ENCODE peak calls at places on chromosomes 5 and 9, in four cellular contexts. Z is right atrium auricular region, N is thyroid gland, K is cardiac fibroblast. A is an unnamed sample.
A peak's percentile ranks its signal among the peaks of the same experiment; 100 is the strongest.

GRCh38 chr5:6766558-6767191 is 53.4 kb downstream of the TENT4A start:
- DNase-seq in Z (peak; percentile 72), N (peak; percentile 95), K (peak; percentile 68), A (no peak)

GRCh38 chr5:76808142-76808691 is 10.6 kb upstream of the F2RL1 start:
- DNase-seq in Z (no peak), N (peak; percentile 43), K (no peak), A (no peak)

GRCh38 chr5:113380299-113381014 is 54.3 kb downstream of the TSSK1B start:
- DNase-seq in Z (no peak), N (no peak), K (peak; percentile 51), A (no peak)

GRCh38 chr5:84724683-84725082 is 340.0 kb upstream of the EDIL3 start:
- DNase-seq in Z (no peak), N (no peak), K (peak; percentile 34), A (peak; percentile 26)

GRCh38 chr5:168786142-168786541 is 207.0 kb upstream of the PANK3 start:
- DNase-seq in Z (no peak), N (no peak), K (no peak), A (no peak)

GRCh38 chr9:128657344-128657704 is 677 bp upstream of the DYNC2I2 start:
- DNase-seq in Z (no peak), N (no peak), K (no peak), A (no peak)

GRCh38 chr5:77641397-77641943 is 3.0 kb upstream of the OTP start:
- DNase-seq in Z (no peak), N (no peak), K (no peak), A (no peak)

GRCh38 chr5:88743231-88743879 is 139.6 kb downstream of the MEF2C start:
- DNase-seq in Z (no peak), N (no peak), K (peak; percentile 37), A (no peak)

GRCh38 chr5:44048268-44048984 is 340.8 kb downstream of the FGF10 start:
- DNase-seq in Z (no peak), N (no peak), K (no peak), A (no peak)

GRCh38 chr5:69048233-69048632 is 45.6 kb upstream of the SLC30A5 start:
- DNase-seq in Z (no peak), N (no peak), K (no peak), A (no peak)

GRCh38 chr9:96222132-96222531 is 79.8 kb downstream of the HSD17B3 start:
- DNase-seq in Z (no peak), N (no peak), K (peak; percentile 25), A (no peak)

GRCh38 chr5:112124788-112125187 is 294.3 kb downstream of the EPB41L4A start:
- DNase-seq in Z (no peak), N (no peak), K (no peak), A (no peak)

GRCh38 chr5:26812714-26813113 is 225.7 kb downstream of the CDH9 start:
- DNase-seq in Z (no peak), N (no peak), K (no peak), A (no peak)

GRCh38 chr5:154756203-154756870 is 1.2 kb downstream of the LARP1 start:
- DNase-seq in Z (no peak), N (peak; percentile 67), K (no peak), A (no peak)

GRCh38 chr5:57749396-57749795 is 266.8 kb upstream of the ACTBL2 start:
- DNase-seq in Z (no peak), N (no peak), K (no peak), A (no peak)

GRCh38 chr5:41312478-41313060 is 99.2 kb upstream of the C6 start:
- DNase-seq in Z (no peak), N (no peak), K (no peak), A (no peak)

GRCh38 chr5:65796917-65797316 is 74.9 kb downstream of the NLN start:
- DNase-seq in Z (no peak), N (no peak), K (no peak), A (no peak)

GRCh38 chr5:115324021-115324420 is 27.6 kb upstream of the CCDC112 start:
- DNase-seq in Z (no peak), N (no peak), K (no peak), A (no peak)

GRCh38 chr5:39076757-39077475 is 2.7 kb upstream of the RICTOR start:
- DNase-seq in Z (no peak), N (no peak), K (peak; percentile 17), A (no peak)

GRCh38 chr5:93359296-93359957 is 221.6 kb downstream of the NR2F1-AS1 start:
- DNase-seq in Z (no peak), N (no peak), K (peak; percentile 98), A (peak; percentile 59)

GRCh38 chr9:87327567-87328125 is 170.0 kb upstream of the DAPK1 start:
- DNase-seq in Z (no peak), N (no peak), K (no peak), A (no peak)

GRCh38 chr5:111512026-111512405 is 319 bp downstream of the STARD4 start:
- DNase-seq in Z (peak; percentile 62), N (no peak), K (peak; percentile 41), A (no peak)

GRCh38 chr5:60652206-60652605 is 47.8 kb downstream of the DEPDC1B start:
- DNase-seq in Z (no peak), N (no peak), K (peak; percentile 80), A (peak; percentile 51)

GRCh38 chr9:69555802-69556201 is 116.4 kb downstream of the APBA1 start:
- DNase-seq in Z (no peak), N (no peak), K (no peak), A (no peak)

GRCh38 chr5:118611332-118611945 is 376.9 kb downstream of the DTWD2 start:
- DNase-seq in Z (no peak), N (no peak), K (peak; percentile 44), A (no peak)

GRCh38 chr5:53956632-53957031 is 353.7 kb downstream of the ARL15 start:
- DNase-seq in Z (no peak), N (no peak), K (no peak), A (no peak)

GRCh38 chr5:139394123-139394653 is 716 bp downstream of the PROB1 start:
- DNase-seq in Z (no peak), N (peak; percentile 38), K (peak; percentile 35), A (no peak)
- H3K4me3 ChIP-seq in Z (peak overlapping the region; percentile 62), N (no peak overlapping the region), K (peak overlapping the region; percentile 41), A (peak overlapping the region; percentile 36)

DNA sequence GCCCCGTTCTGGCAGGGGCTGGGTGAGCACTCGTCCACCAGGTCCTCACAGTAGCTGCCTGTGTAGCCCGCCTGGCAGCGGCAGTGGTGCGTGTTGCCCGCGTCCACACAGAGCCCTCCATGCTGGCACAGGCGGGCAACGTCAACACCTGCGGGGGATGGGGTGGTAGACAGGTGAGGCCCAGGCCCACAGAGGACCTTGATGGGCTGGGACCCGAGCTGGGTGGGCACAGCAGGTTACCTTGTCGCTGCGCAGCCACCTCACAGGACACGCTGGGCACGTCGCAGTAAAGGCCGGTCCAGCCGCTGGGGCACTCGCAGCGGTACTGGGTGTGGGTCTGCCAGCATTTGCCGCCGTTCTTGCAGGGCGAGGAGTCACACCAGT is 25.1 kb upstream of the SEC16A start:
- DNase-seq in Z (no peak), N (no peak), K (no peak), A (no peak)
- TF ChIP-seq CTCF in Z (no peak), N (no peak), K (no peak), A (no peak)

GRCh38 chr5:132489871-132490483 is 596 bp downstream of the IRF1 start:
- DNase-seq in Z (peak; percentile 63), N (peak; percentile 81), K (peak; percentile 60), A (no peak)
- H3K4me3 ChIP-seq in Z (peak overlapping the region; percentile 86), N (peak overlapping the region; percentile 67), K (peak overlapping the region; percentile 97), A (peak overlapping the region; percentile 97)

DNA sequence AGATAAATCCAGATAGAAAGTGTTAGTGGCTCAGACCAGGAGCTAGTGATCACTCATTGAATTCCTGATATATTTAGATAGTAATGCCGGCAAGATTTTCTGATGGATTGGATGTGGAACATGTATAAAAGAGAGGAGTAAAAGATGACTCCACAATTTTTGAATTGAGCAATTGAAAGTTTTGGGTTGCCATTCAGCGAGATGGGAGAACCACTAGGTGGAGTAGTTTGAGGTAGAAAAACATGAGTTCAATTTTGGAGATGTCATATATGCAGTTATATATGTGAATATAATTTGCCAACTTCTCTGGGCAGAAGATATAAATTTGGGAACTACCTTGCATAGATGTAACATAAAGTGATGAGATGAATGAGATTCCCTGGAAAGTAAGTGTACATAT is 502.5 kb upstream of the SEMA6A start:
- DNase-seq in Z (no peak), N (no peak), K (peak; percentile 14), A (no peak)
- TF ChIP-seq CTCF in Z (peak; percentile 42), N (no peak), K (peak; percentile 42), A (peak; percentile 11)

GRCh38 chr9:36728651-36729520 is 156.2 kb downstream of the MELK start:
- DNase-seq in Z (no peak), N (peak; percentile 54), K (peak; percentile 83), A (peak; percentile 66)

GRCh38 chr9:36729902-36730301 is 157.2 kb downstream of the MELK start:
- DNase-seq in Z (no peak), N (no peak), K (peak; percentile 17), A (no peak)

GRCh38 chr9:36731068-36731467 is 158.4 kb downstream of the MELK start:
- DNase-seq in Z (no peak), N (no peak), K (no peak), A (no peak)

GRCh38 chr9:36730414-36730813 is 157.7 kb downstream of the MELK start:
- DNase-seq in Z (no peak), N (no peak), K (no peak), A (no peak)

GRCh38 chr9:36731576-36731975 is 158.9 kb downstream of the MELK start:
- DNase-seq in Z (no peak), N (no peak), K (peak; percentile 38), A (peak; percentile 54)
- H3K4me3 ChIP-seq in Z (no peak overlapping the region), N (no peak overlapping the region), K (no peak overlapping the region), A (no peak overlapping the region)

DNA sequence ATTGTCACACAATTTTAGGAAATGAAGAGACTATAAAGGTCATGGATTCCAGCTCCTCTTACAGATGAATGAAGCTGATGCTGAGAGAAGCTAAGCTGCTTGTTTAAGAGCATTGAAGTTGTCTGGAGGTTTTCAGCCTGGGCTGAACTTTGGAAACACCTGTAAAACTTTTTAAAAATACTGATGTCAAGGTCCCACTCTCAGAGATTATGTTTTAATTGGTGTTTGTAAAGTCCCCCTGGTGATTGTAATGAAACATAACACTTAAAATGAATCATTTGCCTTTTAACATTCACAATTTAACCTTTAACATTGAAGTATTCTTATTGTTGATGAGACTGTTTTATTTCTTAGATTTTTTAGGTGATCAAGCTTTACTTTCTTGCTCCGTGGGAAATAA is 16.4 kb downstream of the RAD23B start:
- DNase-seq in Z (no peak), N (no peak), K (no peak), A (no peak)
- TF ChIP-seq CTCF in Z (peak; percentile 16), N (no peak), K (peak; percentile 21), A (peak; percentile 20)

GRCh38 chr9:127447416-127448111 is 3.6 kb downstream of the RPL12 start:
- DNase-seq in Z (no peak), N (no peak), K (no peak), A (no peak)
- H3K4me3 ChIP-seq in Z (no peak overlapping the region), N (no peak overlapping the region), K (no peak overlapping the region), A (no peak overlapping the region)

DNA sequence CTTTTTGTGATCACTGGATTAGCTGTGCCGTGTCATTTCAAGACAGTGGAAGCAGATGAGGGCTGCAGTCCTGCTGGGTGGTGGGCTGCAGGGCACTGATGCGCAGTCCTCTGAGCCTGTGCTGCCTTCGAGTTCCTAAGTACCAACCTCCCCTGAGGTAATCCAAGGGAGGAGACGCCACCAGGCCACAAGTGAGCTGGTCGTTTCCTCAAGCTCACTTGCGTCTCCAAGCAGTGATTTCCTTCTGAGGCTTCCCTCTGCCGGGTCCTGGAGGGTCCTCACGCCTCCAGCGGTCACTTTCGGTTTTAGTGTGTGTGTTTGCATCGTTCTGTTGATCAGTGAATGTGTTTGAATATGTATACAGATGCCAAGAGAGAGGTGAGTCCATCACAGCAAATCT is 115.7 kb downstream of the TRIO start:
- DNase-seq in Z (no peak), N (no peak), K (peak; percentile 38), A (no peak)
- TF ChIP-seq CTCF in Z (no peak), N (no peak), K (no peak), A (no peak)

GRCh38 chr9:84153885-84154284 is 173.3 kb downstream of the RMI1 start:
- DNase-seq in Z (no peak), N (no peak), K (peak; percentile 32), A (no peak)
- H3K4me3 ChIP-seq in Z (no peak overlapping the region), N (no peak overlapping the region), K (no peak overlapping the region), A (no peak overlapping the region)

A was measured in AG04450.